ENCODE peak calls at places on chromosome 18, in four cellular contexts. Y, M, B and X are unnamed samples.
A peak's percentile ranks its signal among the peaks of the same experiment; 100 is the strongest.

GRCh38 chr18:848062-848795 is 36.2 kb upstream of the YES1 start:
- DNase-seq in Y (no peak), M (no peak), B (no peak), X (no peak)

GRCh38 chr18:10858477-10858876 is 290.9 kb downstream of the PIEZO2 start:
- DNase-seq in Y (no peak), M (no peak), B (no peak), X (no peak)

GRCh38 chr18:10269226-10269625 is 185.2 kb upstream of the APCDD1 start:
- DNase-seq in Y (no peak), M (no peak), B (no peak), X (no peak)

GRCh38 chr18:50287028-50287440 is 458 bp downstream of the CXXC1 start:
- DNase-seq in Y (no peak), M (no peak), B (no peak), X (no peak)

GRCh38 chr18:28485918-28486317 is 309.0 kb upstream of the CDH2 start:
- DNase-seq in Y (no peak), M (no peak), B (no peak), X (no peak)

GRCh38 chr18:79542876-79543750 is 136.5 kb upstream of the CTDP1 start:
- DNase-seq in Y (peak; percentile 57), M (no peak), B (no peak), X (no peak)

GRCh38 chr18:59470627-59471121 is 111.6 kb upstream of the LMAN1 start:
- DNase-seq in Y (peak; percentile 70), M (no peak), B (no peak), X (no peak)

GRCh38 chr18:31101148-31102019 is 837 bp downstream of the DSC2 start:
- DNase-seq in Y (peak; percentile 84), M (no peak), B (peak; percentile 34), X (no peak)

GRCh38 chr18:39959839-39960238 is 1995.2 kb upstream of the PIK3C3 start:
- DNase-seq in Y (no peak), M (peak; percentile 61), B (no peak), X (no peak)

GRCh38 chr18:34023471-34023870 is 201.2 kb downstream of the NOL4 start:
- DNase-seq in Y (no peak), M (peak; percentile 4), B (no peak), X (no peak)

GRCh38 chr18:54946149-54946581 is 13.1 kb downstream of the CCDC68 start:
- DNase-seq in Y (peak; percentile 23), M (no peak), B (no peak), X (peak; percentile 11)

GRCh38 chr18:24926649-24927048 is 425.3 kb downstream of the ZNF521 start:
- DNase-seq in Y (no peak), M (no peak), B (no peak), X (no peak)

GRCh38 chr18:36323421-36323820 is 25.9 kb downstream of the FHOD3 start:
- DNase-seq in Y (no peak), M (no peak), B (no peak), X (no peak)

GRCh38 chr18:35522130-35522959 is 24.6 kb upstream of the INO80C start:
- DNase-seq in Y (no peak), M (no peak), B (no peak), X (no peak)

GRCh38 chr18:79421275-79421857 is 25.6 kb downstream of the NFATC1 start:
- DNase-seq in Y (no peak), M (no peak), B (no peak), X (no peak)

GRCh38 chr18:49112031-49112430 is 161.3 kb upstream of the SMAD7 start:
- DNase-seq in Y (no peak), M (no peak), B (no peak), X (no peak)

GRCh38 chr18:24381126-24381525 is 16.5 kb downstream of the OSBPL1A start:
- DNase-seq in Y (no peak), M (no peak), B (no peak), X (no peak)

GRCh38 chr18:73975266-73975665 is 172.4 kb downstream of the FBXO15 start:
- DNase-seq in Y (no peak), M (peak; percentile 68), B (no peak), X (no peak)

GRCh38 chr18:51038110-51038509 is 8.1 kb downstream of the SMAD4 start:
- DNase-seq in Y (no peak), M (no peak), B (no peak), X (no peak)

GRCh38 chr18:966095-967036 is 61.7 kb downstream of the ADCYAP1 start:
- DNase-seq in Y (no peak), M (peak; percentile 42), B (no peak), X (no peak)

GRCh38 chr18:79068299-79068945 is 772 bp upstream of the ATP9B start:
- DNase-seq in Y (no peak), M (no peak), B (no peak), X (no peak)

GRCh38 chr18:25650201-25650941 is 298.4 kb upstream of the ZNF521 start:
- DNase-seq in Y (no peak), M (peak; percentile 98), B (no peak), X (peak; percentile 97)

GRCh38 chr18:23141022-23141999 is 6.0 kb downstream of the CABLES1 start:
- DNase-seq in Y (peak; percentile 41), M (peak; percentile 33), B (no peak), X (no peak)

GRCh38 chr18:48007955-48008701 is 77.7 kb upstream of the SMAD2 start:
- DNase-seq in Y (peak; percentile 69), M (peak; percentile 70), B (peak; percentile 87), X (peak; percentile 62)

GRCh38 chr18:74478316-74478715 is 17.8 kb upstream of the CNDP2 start:
- DNase-seq in Y (no peak), M (no peak), B (no peak), X (no peak)

GRCh38 chr18:53698907-53699306 is 525.6 kb downstream of the MBD2 start:
- DNase-seq in Y (no peak), M (peak; percentile 12), B (no peak), X (no peak)

GRCh38 chr18:63831080-63831788 is 56.0 kb downstream of the SERPINB7 start:
- DNase-seq in Y (no peak), M (peak; percentile 92), B (no peak), X (peak; percentile 89)

GRCh38 chr18:967037-967576 is 62.4 kb downstream of the ADCYAP1 start:
- DNase-seq in Y (no peak), M (no peak), B (no peak), X (no peak)

GRCh38 chr18:23203891-23204432 is 68.7 kb downstream of the CABLES1 start:
- DNase-seq in Y (no peak), M (no peak), B (no peak), X (no peak)

GRCh38 chr18:7467708-7468466 is 99.2 kb upstream of the PTPRM start:
- DNase-seq in Y (no peak), M (peak; percentile 68), B (no peak), X (peak; percentile 41)